ENCODE peak calls at places on chromosomes 4 and X, in five cellular contexts. W, R, D, J and O are unnamed samples.

GRCh38 chr4:147950261-147950660 is 218.4 kb downstream of the ARHGAP10 start:
- DNase-seq in J (no peak), R (no peak), W (no peak), D (no peak), O (no peak)

GRCh38 chrX:47278684-47279083 is 45.9 kb downstream of the USP11 start:
- DNase-seq in W (no peak), D (no peak), R (no peak), J (no peak), O (no peak)

GRCh38 chrX:10549280-10549679 is 71.1 kb downstream of the MID1 start:
- DNase-seq in J (no peak), W (peak), D (peak), R (peak), O (no peak)

GRCh38 chrX:75596178-75596577 is 73.3 kb upstream of the ZDHHC15 start:
- DNase-seq in W (no peak), D (no peak), J (no peak), R (no peak), O (no peak)

GRCh38 chr4:167826281-167826680 is 266.1 kb upstream of the ANXA10 start:
- DNase-seq in J (no peak), D (no peak), R (no peak), W (no peak), O (no peak)

GRCh38 chr4:40827774-40828173 is 78.0 kb downstream of the NSUN7 start:
- DNase-seq in W (no peak), D (no peak), J (no peak), R (no peak), O (no peak)

GRCh38 chr4:106541253-106541652 is 172.7 kb upstream of the GIMD1 start:
- DNase-seq in J (no peak), R (no peak), D (no peak), W (no peak), O (no peak)

GRCh38 chr4:94304365-94304971 is 38.2 kb downstream of the HPGDS start:
- DNase-seq in W (peak), R (peak), J (no peak), D (no peak), O (no peak)

GRCh38 chr4:165986956-165987698 is 114.1 kb downstream of the TLL1 start:
- DNase-seq in W (no peak), D (no peak), R (no peak), J (no peak), O (no peak)

GRCh38 chr4:84498203-84499026 is 677 bp downstream of the NKX6-1 start:
- DNase-seq in W (no peak), D (peak), R (peak), J (no peak), O (no peak)

GRCh38 chr4:84697159-84697558 is 114.2 kb downstream of the CDS1 start:
- DNase-seq in J (no peak), R (no peak), W (no peak), D (no peak), O (no peak)